ENCODE peak calls at places on chromosomes 13 and 19, in eight cellular contexts. One of them, this sample, is unnamed.

GRCh38 chr13:109243311-109243951 is 543.0 kb downstream of the IRS2 start:
- DNase-seq in H1: no peak
- DNase-seq in head of caudate nucleus: no peak
- DNase-seq in HTR-8/SVneo: peak
- DNase-seq in uterus: no peak
- DNase-seq in naive B cell: no peak
- DNase-seq in Daoy: peak
- DNase-seq in fibroblast of the aortic adventitia: peak
- DNase-seq in this sample: peak

GRCh38 chr19:1173160-1173844 is 766 bp downstream of the SBNO2 start:
- DNase-seq in HTR-8/SVneo: no peak
- DNase-seq in Daoy: no peak
- DNase-seq in head of caudate nucleus: no peak
- DNase-seq in fibroblast of the aortic adventitia: no peak
- DNase-seq in naive B cell: peak
- DNase-seq in uterus: peak
- DNase-seq in H1: no peak
- DNase-seq in this sample: no peak

GRCh38 chr13:91154954-91155353 is 192.5 kb upstream of the MIR17HG start:
- DNase-seq in Daoy: no peak
- DNase-seq in naive B cell: no peak
- DNase-seq in head of caudate nucleus: no peak
- DNase-seq in HTR-8/SVneo: no peak
- DNase-seq in H1: no peak
- DNase-seq in fibroblast of the aortic adventitia: no peak
- DNase-seq in uterus: no peak
- DNase-seq in this sample: no peak

GRCh38 chr13:44879452-44880058 is 109.7 kb downstream of the NUFIP1 start:
- DNase-seq in HTR-8/SVneo: no peak
- DNase-seq in naive B cell: no peak
- DNase-seq in head of caudate nucleus: no peak
- DNase-seq in H1: no peak
- DNase-seq in uterus: no peak
- DNase-seq in fibroblast of the aortic adventitia: peak
- DNase-seq in Daoy: peak
- DNase-seq in this sample: peak

GRCh38 chr13:101624981-101625380 is 172.5 kb downstream of the ITGBL1 start:
- DNase-seq in naive B cell: no peak
- DNase-seq in HTR-8/SVneo: no peak
- DNase-seq in uterus: no peak
- DNase-seq in fibroblast of the aortic adventitia: no peak
- DNase-seq in Daoy: no peak
- DNase-seq in H1: no peak
- DNase-seq in head of caudate nucleus: no peak
- DNase-seq in this sample: no peak

GRCh38 chr19:35309481-35310279 is 17.7 kb downstream of the MAG start:
- DNase-seq in Daoy: peak
- DNase-seq in naive B cell: no peak
- DNase-seq in fibroblast of the aortic adventitia: peak
- DNase-seq in HTR-8/SVneo: no peak
- DNase-seq in uterus: peak
- DNase-seq in head of caudate nucleus: peak
- DNase-seq in H1: no peak
- DNase-seq in this sample: no peak

GRCh38 chr13:31756346-31756745 is 17.0 kb downstream of the RXFP2 start:
- DNase-seq in head of caudate nucleus: no peak
- DNase-seq in Daoy: peak
- DNase-seq in fibroblast of the aortic adventitia: peak
- DNase-seq in HTR-8/SVneo: peak
- DNase-seq in H1: no peak
- DNase-seq in naive B cell: no peak
- DNase-seq in uterus: peak
- DNase-seq in this sample: peak

GRCh38 chr19:37583340-37583739 is 11.3 kb downstream of the ZNF571 start:
- DNase-seq in H1: no peak
- DNase-seq in fibroblast of the aortic adventitia: no peak
- DNase-seq in Daoy: no peak
- DNase-seq in naive B cell: no peak
- DNase-seq in head of caudate nucleus: no peak
- DNase-seq in uterus: no peak
- DNase-seq in HTR-8/SVneo: no peak
- DNase-seq in this sample: no peak

GRCh38 chr19:52622261-52622660 is 15.9 kb downstream of the ZNF83 start:
- DNase-seq in HTR-8/SVneo: no peak
- DNase-seq in fibroblast of the aortic adventitia: no peak
- DNase-seq in naive B cell: no peak
- DNase-seq in H1: no peak
- DNase-seq in head of caudate nucleus: no peak
- DNase-seq in uterus: no peak
- DNase-seq in Daoy: no peak
- DNase-seq in this sample: no peak

GRCh38 chr13:50393641-50394040 is 378.4 kb downstream of the KCNRG start:
- DNase-seq in HTR-8/SVneo: no peak
- DNase-seq in Daoy: peak
- DNase-seq in naive B cell: no peak
- DNase-seq in head of caudate nucleus: peak
- DNase-seq in fibroblast of the aortic adventitia: no peak
- DNase-seq in H1: no peak
- DNase-seq in uterus: no peak
- DNase-seq in this sample: no peak

GRCh38 chr13:109790951-109791605 is 4.7 kb upstream of the IRS2 start:
- DNase-seq in head of caudate nucleus: peak
- DNase-seq in fibroblast of the aortic adventitia: no peak
- DNase-seq in Daoy: peak
- DNase-seq in H1: no peak
- DNase-seq in naive B cell: no peak
- DNase-seq in uterus: no peak
- DNase-seq in HTR-8/SVneo: no peak
- DNase-seq in this sample: no peak

GRCh38 chr13:29582171-29582570 is 13.3 kb downstream of the SLC7A1 start:
- DNase-seq in naive B cell: no peak
- DNase-seq in H1: no peak
- DNase-seq in Daoy: no peak
- DNase-seq in uterus: no peak
- DNase-seq in fibroblast of the aortic adventitia: no peak
- DNase-seq in HTR-8/SVneo: no peak
- DNase-seq in head of caudate nucleus: no peak
- DNase-seq in this sample: no peak

GRCh38 chr19:41408256-41408655 is 10.6 kb downstream of the BCKDHA start:
- DNase-seq in uterus: no peak
- DNase-seq in fibroblast of the aortic adventitia: no peak
- DNase-seq in H1: no peak
- DNase-seq in head of caudate nucleus: no peak
- DNase-seq in HTR-8/SVneo: no peak
- DNase-seq in naive B cell: no peak
- DNase-seq in Daoy: no peak
- DNase-seq in this sample: no peak

This sample was measured in GM03348.